ENCODE peak calls at places on chromosomes 4 and X, in seven cellular contexts. M is endodermal cell, R is epithelial cell of esophagus, W is lower lobe of right lung, O is GM12865, C is H1, A is fibroblast of villous mesenchyme. T is an unnamed sample.

GRCh38 chr4:52837716-52838558 is 24.2 kb upstream of the RASL11B start:
- DNase-seq in M (peak), R (peak), W (no peak), O (no peak), C (no peak), A (peak), T (no peak)

GRCh38 chr4:162705130-162705803 is 461.4 kb downstream of the NAF1 start:
- DNase-seq in M (no peak), R (no peak), W (no peak), O (no peak), C (no peak), A (no peak), T (no peak)

GRCh38 chr4:121736735-121737351 is 28.1 kb downstream of the SMIM43 start:
- DNase-seq in M (peak), R (peak), W (no peak), O (peak), C (peak), A (peak), T (no peak)

GRCh38 chr4:28001698-28002097 is 1141.1 kb downstream of the STIM2 start:
- DNase-seq in M (peak), R (no peak), W (no peak), O (no peak), C (no peak), A (no peak), T (no peak)

GRCh38 chrX:132592880-132593279 is 104.0 kb upstream of the MBNL3 start:
- DNase-seq in M (peak), R (peak), W (no peak), O (peak), C (no peak), A (peak), T (no peak)

GRCh38 chrX:133676344-133677122 is 261.2 kb upstream of the GPC4 start:
- DNase-seq in M (no peak), R (no peak), W (peak), O (no peak), C (no peak), A (no peak), T (no peak)

GRCh38 chrX:129793604-129794191 is 13.9 kb downstream of the SASH3 start:
- DNase-seq in M (no peak), R (no peak), W (no peak), O (no peak), C (no peak), A (no peak), T (no peak)

GRCh38 chrX:35826503-35826902 is 28.4 kb downstream of the MAGEB16 start:
- DNase-seq in M (no peak), R (peak), W (no peak), O (no peak), C (no peak), A (no peak), T (no peak)

GRCh38 chr4:137861682-137862081 is 329.4 kb upstream of the PCDH18 start:
- DNase-seq in M (no peak), R (peak), W (no peak), O (no peak), C (no peak), A (peak), T (peak)

GRCh38 chr4:8115203-8115520 is 43.5 kb downstream of the ABLIM2 start:
- DNase-seq in M (no peak), R (no peak), W (no peak), O (no peak), C (no peak), A (no peak), T (no peak)

GRCh38 chr4:111269439-111269838 is 646.6 kb upstream of the PITX2 start:
- DNase-seq in M (no peak), R (no peak), W (no peak), O (no peak), C (no peak), A (no peak), T (no peak)

GRCh38 chr4:175729665-175730064 is 82.4 kb downstream of the GPM6A start:
- DNase-seq in M (no peak), R (no peak), W (no peak), O (no peak), C (no peak), A (no peak), T (no peak)

GRCh38 chrX:22323541-22323940 is 50.8 kb downstream of the CBLL2 start:
- DNase-seq in M (no peak), R (peak), W (no peak), O (no peak), C (no peak), A (peak), T (peak)

GRCh38 chr4:124337874-124338273 is 374.7 kb downstream of the ANKRD50 start:
- DNase-seq in M (no peak), R (no peak), W (no peak), O (no peak), C (no peak), A (peak), T (no peak)

GRCh38 chr4:110637408-110638131 is 14.7 kb upstream of the PITX2 start:
- DNase-seq in M (peak), R (no peak), W (no peak), O (no peak), C (peak), A (peak), T (no peak)

GRCh38 chr4:118888666-118889312 is at the start of gene SYNPO2:
- DNase-seq in M (peak), R (peak), W (peak), O (peak), C (peak), A (peak), T (peak)

GRCh38 chr4:83138979-83139378 is 24.4 kb upstream of the PLAC8 start:
- DNase-seq in M (no peak), R (no peak), W (no peak), O (peak), C (no peak), A (no peak), T (no peak)

GRCh38 chr4:88573995-88574394 is 18.3 kb upstream of the HERC3 start:
- DNase-seq in M (peak), R (no peak), W (no peak), O (no peak), C (no peak), A (peak), T (no peak)

GRCh38 chrX:116657071-116657470 is 194.3 kb upstream of the CT83 start:
- DNase-seq in M (no peak), R (no peak), W (no peak), O (no peak), C (no peak), A (no peak), T (no peak)
- TF ChIP-seq CTCF in M (peak), R (peak), W (no peak), O (no peak), C (no peak), A (no peak), T (no peak)

GRCh38 chrX:150548251-150548650 is 20.2 kb upstream of the MTM1 start:
- DNase-seq in M (no peak), R (no peak), W (no peak), O (no peak), C (no peak), A (no peak), T (no peak)
- H3K4me3 ChIP-seq in M (no peak), R (no peak), W (peak), O (peak), C (peak), A (no peak), T (no peak)

GRCh38 chrX:25523574-25523973 is 507.8 kb upstream of the ARX start:
- DNase-seq in M (peak), R (peak), W (no peak), O (peak), C (peak), A (peak), T (no peak)
- TF ChIP-seq CTCF in M (peak), R (peak), W (peak), O (no peak), C (peak), A (peak), T (peak)

DNA sequence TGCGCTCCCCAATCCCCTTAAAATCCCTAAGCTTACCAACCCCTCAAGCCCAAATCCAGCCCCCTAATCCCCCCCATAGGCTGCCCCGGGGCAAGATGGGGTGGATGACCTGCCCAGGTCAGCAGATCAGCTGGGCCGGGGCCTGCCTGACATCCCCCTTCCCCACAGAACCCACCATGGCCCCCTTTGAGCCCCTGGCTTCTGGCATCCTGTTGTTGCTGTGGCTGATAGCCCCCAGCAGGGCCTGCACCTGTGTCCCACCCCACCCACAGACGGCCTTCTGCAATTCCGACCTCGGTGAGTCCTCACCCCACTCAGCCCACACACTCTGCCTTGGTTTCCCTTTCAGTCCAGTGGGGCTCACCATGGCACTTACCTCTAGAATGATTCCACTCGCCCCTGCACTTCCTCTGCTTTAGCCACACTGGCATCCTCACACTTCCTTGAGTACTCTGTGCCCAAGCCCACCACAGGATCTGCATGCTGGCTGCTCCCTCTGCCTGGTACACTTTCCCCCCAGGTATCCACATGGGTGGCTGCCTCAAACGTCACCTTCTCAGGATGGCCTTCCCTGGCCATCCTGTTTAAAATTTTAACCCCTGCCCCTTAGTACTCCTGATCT is 1.1 kb downstream of the TIMP1 start:
- DNase-seq in M (no peak), R (no peak), W (no peak), O (no peak), C (no peak), A (no peak), T (no peak)
- H3K4me3 ChIP-seq in M (peak), R (no peak), W (peak), O (peak), C (no peak), A (peak), T (peak)

GRCh38 chrX:45781901-45782553 is 581.4 kb upstream of the DIPK2B start:
- DNase-seq in M (no peak), R (peak), W (no peak), O (no peak), C (no peak), A (peak), T (peak)
- TF ChIP-seq CTCF in M (peak), R (peak), W (peak), O (no peak), C (no peak), A (peak), T (peak)

GRCh38 chrX:153744210-153745066 is 19.6 kb upstream of the PLXNB3 start:
- DNase-seq in M (peak), R (no peak), W (no peak), O (no peak), C (peak), A (no peak), T (no peak)
- H3K4me3 ChIP-seq in M (no peak), R (no peak), W (peak), O (no peak), C (peak), A (no peak), T (no peak)

DNA sequence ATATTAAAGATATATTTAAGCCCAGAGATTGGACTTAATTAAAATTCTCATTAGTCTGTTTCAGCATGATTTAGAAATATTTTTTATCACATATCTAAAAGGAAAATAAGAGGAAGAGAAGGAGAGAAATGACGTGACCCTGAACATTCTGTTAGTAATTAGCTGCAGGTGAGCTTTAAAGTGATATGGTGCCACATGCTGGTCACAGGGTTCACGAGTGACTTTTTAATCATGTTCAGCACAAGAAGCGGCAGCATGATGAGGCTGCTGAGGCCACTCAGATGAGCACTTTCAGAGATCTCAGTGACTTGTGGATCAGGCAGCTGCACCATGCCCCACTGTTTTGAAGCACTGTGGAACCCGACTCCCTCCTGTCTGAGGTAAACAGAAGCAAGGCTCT is 37.9 kb upstream of the NPY2R start:
- DNase-seq in M (no peak), R (no peak), W (no peak), O (no peak), C (no peak), A (no peak), T (no peak)
- TF ChIP-seq CTCF in M (no peak), R (no peak), W (no peak), O (no peak), C (no peak), A (no peak), T (no peak)

GRCh38 chrX:40266490-40267333 is 169.0 kb upstream of the BCOR start:
- DNase-seq in M (peak), R (peak), W (peak), O (no peak), C (peak), A (peak), T (no peak)
- H3K4me3 ChIP-seq in M (peak), R (peak), W (peak), O (no peak), C (peak), A (peak), T (peak)

GRCh38 chr4:65566473-65566872 is 103.8 kb downstream of the EPHA5 start:
- DNase-seq in M (no peak), R (no peak), W (no peak), O (no peak), C (no peak), A (no peak), T (no peak)
- TF ChIP-seq CTCF in M (no peak), R (no peak), W (no peak), O (no peak), C (no peak), A (no peak), T (no peak)